ENCODE peak calls at places on chromosome 5, in ten cellular contexts. A, L, Y, F, Z, B, T, G, C and H are unnamed samples. For H3K4me1, the result is how much of the 10 kb centered on the place peaks cover.

GRCh38 chr5:174575043-174575442 is 149.3 kb upstream of the MSX2 start:
- DNase-seq in A (no peak), Y (no peak), Z (no peak), T (no peak), B (no peak), F (no peak), C (no peak), L (no peak), G (no peak), H (no peak)

GRCh38 chr5:89303033-89303480 is 420.1 kb upstream of the MEF2C start:
- DNase-seq in F (no peak), G (no peak), L (no peak), Z (no peak), B (no peak), A (no peak), T (no peak), C (no peak), Y (no peak), H (no peak)

GRCh38 chr5:65072836-65073620 is 304.3 kb downstream of the CWC27 start:
- DNase-seq in F (no peak), G (no peak), A (no peak), B (no peak), T (no peak), Z (no peak), C (no peak), Y (no peak), L (no peak), H (no peak)

GRCh38 chr5:84218546-84218945 is 166.1 kb downstream of the EDIL3 start:
- DNase-seq in A (no peak), G (no peak), B (no peak), L (no peak), C (no peak), F (no peak), Y (no peak), Z (no peak), T (no peak), H (no peak)

GRCh38 chr5:123947797-123948196 is 435.8 kb downstream of the CSNK1G3 start:
- DNase-seq in Y (no peak), C (no peak), G (no peak), Z (no peak), A (no peak), T (no peak), F (no peak), L (no peak), B (no peak), H (no peak)

GRCh38 chr5:147400836-147401235 is 109.0 kb downstream of the DPYSL3 start:
- DNase-seq in B (peak), T (no peak), Z (no peak), A (no peak), F (no peak), Y (no peak), L (no peak), G (no peak), C (no peak), H (no peak)

GRCh38 chr5:32462618-32463017 is 18.1 kb upstream of the ZFR start:
- DNase-seq in F (no peak), G (no peak), B (peak), Z (no peak), Y (no peak), L (no peak), T (peak), A (no peak), C (no peak), H (no peak)

GRCh38 chr5:152181461-152181860 is 223.6 kb downstream of the NMUR2 start:
- DNase-seq in B (no peak), Z (no peak), T (no peak), L (no peak), G (no peak), A (no peak), C (no peak), Y (no peak), F (no peak), H (no peak)

GRCh38 chr5:83576341-83576740 is 104.8 kb downstream of the VCAN start:
- DNase-seq in F (no peak), Z (no peak), C (no peak), L (no peak), A (no peak), G (no peak), Y (no peak), T (no peak), B (no peak), H (no peak)

GRCh38 chr5:102561894-102562760 is 63.3 kb upstream of the SLCO6A1 start:
- DNase-seq in L (no peak), T (peak), Z (no peak), F (peak), B (peak), Y (no peak), G (no peak), A (peak), C (peak), H (peak)

GRCh38 chr5:120535900-120536299 is 71.8 kb downstream of the PRR16 start:
- DNase-seq in B (peak), A (no peak), F (no peak), C (no peak), Z (no peak), L (no peak), G (no peak), T (no peak), Y (no peak), H (no peak)

GRCh38 chr5:67381240-67381875 is 184.8 kb upstream of the CD180 start:
- DNase-seq in G (no peak), L (no peak), B (no peak), T (no peak), C (no peak), Y (no peak), A (no peak), F (no peak), Z (no peak), H (no peak)

GRCh38 chr5:36393656-36394438 is 92.1 kb upstream of the RANBP3L start:
- DNase-seq in C (no peak), L (no peak), A (no peak), Z (no peak), F (no peak), Y (no peak), B (no peak), G (no peak), T (no peak), H (no peak)

GRCh38 chr5:16883801-16884200 is 52.3 kb downstream of the MYO10 start:
- DNase-seq in F (no peak), Z (no peak), A (no peak), L (no peak), G (no peak), Y (no peak), T (no peak), C (no peak), B (no peak), H (no peak)

GRCh38 chr5:10863763-10864383 is 102.8 kb upstream of the DAP start:
- DNase-seq in F (peak), C (peak), Z (no peak), G (peak), A (peak), T (peak), B (peak), Y (peak), L (no peak), H (peak)

GRCh38 chr5:137834498-137834897 is 33.2 kb upstream of the MYOT start:
- DNase-seq in G (no peak), A (no peak), F (no peak), L (no peak), C (peak), Y (no peak), Z (no peak), T (no peak), B (no peak), H (no peak)

GRCh38 chr5:66796306-66797292 is 200.4 kb downstream of the MAST4 start:
- DNase-seq in L (no peak), B (peak), Y (no peak), F (no peak), T (peak), G (no peak), C (peak), Z (no peak), A (no peak), H (no peak)

GRCh38 chr5:113293068-113293571 is 141.7 kb downstream of the TSSK1B start:
- DNase-seq in Y (no peak), G (no peak), Z (no peak), B (peak), F (no peak), L (no peak), C (peak), T (no peak), A (no peak), H (peak)

GRCh38 chr5:39570418-39571027 is 145.7 kb upstream of the DAB2 start:
- DNase-seq in C (peak), Y (no peak), T (peak), F (no peak), B (peak), L (no peak), G (peak), A (no peak), Z (no peak), H (peak)

GRCh38 chr5:141605523-141606277 is 13.1 kb downstream of the DIAPH1 start:
- DNase-seq in G (peak), Y (peak), A (peak), F (no peak), B (no peak), Z (peak), C (peak), L (no peak), T (no peak), H (no peak)
- H3K4me1 ChIP-seq in G (half or more), Y (under half), A (under half), F (under half), B (under half), Z (under half), C (under half), L (under half), T (half or more), H (under half)

DNA sequence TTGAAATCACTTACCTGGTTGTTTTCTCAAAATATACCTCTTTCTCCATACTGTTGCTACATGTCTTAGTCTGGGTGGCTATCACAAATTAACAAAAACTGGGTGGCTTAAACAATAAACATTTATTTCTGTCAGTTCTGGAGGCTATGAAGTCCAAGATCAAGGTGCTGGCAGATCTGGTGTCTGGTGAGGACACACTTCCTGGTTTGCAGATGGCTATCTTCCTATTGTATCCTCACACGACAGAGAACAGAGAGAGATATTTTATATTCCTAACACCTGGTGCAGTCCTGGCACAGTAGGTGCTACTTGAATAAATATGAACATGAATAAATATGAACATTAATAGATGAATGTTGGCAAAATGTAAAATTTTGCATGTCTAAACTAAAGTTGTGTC is 164.3 kb upstream of the ACOT12 start:
- DNase-seq in C (no peak), B (no peak), A (no peak), T (no peak), L (no peak), F (no peak), Z (no peak), Y (no peak), G (no peak), H (no peak)
- H3K4me1 ChIP-seq in C (under half), B (under half), A (under half), T (under half), L (under half), F (under half), Z (under half), Y (under half), G (under half), H (under half)

DNA sequence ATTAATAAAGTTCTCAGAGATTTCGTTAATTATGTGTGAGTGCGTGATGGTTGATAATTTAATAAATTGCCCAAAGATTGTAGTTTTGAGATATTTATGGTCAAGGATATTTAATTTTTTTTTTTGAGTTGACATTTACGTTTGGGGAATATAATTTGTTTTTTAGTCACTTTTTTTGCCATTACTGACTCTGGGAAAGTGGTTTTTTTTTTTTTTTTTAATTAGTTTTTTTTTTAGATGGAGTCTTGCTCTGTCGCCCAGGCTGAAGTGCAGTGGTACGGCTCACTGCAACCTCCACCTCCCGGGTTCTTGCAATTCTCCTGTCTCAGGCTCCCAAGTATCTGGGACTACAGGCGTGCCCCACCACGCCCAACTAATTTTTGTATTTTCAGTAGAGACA is 1.7 kb downstream of the BDP1 start:
- DNase-seq in C (no peak), F (no peak), G (no peak), T (no peak), L (no peak), Y (no peak), Z (no peak), A (no peak), B (no peak), H (no peak)
- H3K4me1 ChIP-seq in C (under half), F (under half), G (under half), T (under half), L (under half), Y (under half), Z (under half), A (under half), B (under half), H (under half)

GRCh38 chr5:55438931-55439477 is 95.8 kb downstream of the PLPP1 start:
- DNase-seq in F (no peak), Z (no peak), L (peak), T (peak), G (no peak), C (peak), A (peak), Y (no peak), B (peak), H (no peak)
- H3K4me1 ChIP-seq in F (under half), Z (half or more), L (under half), T (under half), G (under half), C (under half), A (half or more), Y (half or more), B (under half), H (under half)